ENCODE peak calls at places on chromosomes 2 and 18, in nine cellular contexts. A is cardiac fibroblast, H is fibroblast of pulmonary artery, B is hepatocyte, W is AG10803, O is neural crest cell, N is GM13976, E is endothelial cell, X is cardiac muscle cell. G is an unnamed sample.

GRCh38 chr2:182384860-182385259 is 42.0 kb downstream of the PDE1A start:
- DNase-seq in N (no peak), X (no peak), E (no peak), W (no peak), A (no peak), H (no peak), O (no peak), B (no peak), G (no peak)

GRCh38 chr2:75361486-75361885 is 162.2 kb upstream of the TACR1 start:
- DNase-seq in N (no peak), W (no peak), O (no peak), H (no peak), A (no peak), X (no peak), E (no peak), B (no peak), G (no peak)

GRCh38 chr2:217902281-217903141 is 100.3 kb downstream of the TNS1 start:
- DNase-seq in X (no peak), H (peak), A (peak), O (no peak), E (no peak), W (peak), B (peak), N (no peak), G (peak)

GRCh38 chr2:167753142-167753541 is 494.3 kb downstream of the STK39 start:
- DNase-seq in E (no peak), H (no peak), O (no peak), X (no peak), B (no peak), N (no peak), W (no peak), A (no peak), G (no peak)

GRCh38 chr2:43223412-43224040 is 2.9 kb downstream of the ZFP36L2 start:
- DNase-seq in O (no peak), H (peak), E (no peak), N (no peak), A (peak), W (peak), B (peak), X (no peak), G (peak)

GRCh38 chr2:38415761-38416291 is 38.8 kb upstream of the ATL2 start:
- DNase-seq in O (no peak), W (no peak), E (no peak), A (no peak), B (no peak), X (no peak), N (no peak), H (no peak), G (no peak)

GRCh38 chr18:55953326-55953725 is 365.3 kb upstream of the TCF4 start:
- DNase-seq in A (no peak), W (no peak), X (no peak), O (no peak), N (no peak), E (no peak), B (no peak), H (no peak), G (no peak)

GRCh38 chr2:99608861-99609260 is 119.0 kb upstream of the REV1 start:
- DNase-seq in E (no peak), H (no peak), W (no peak), X (no peak), B (no peak), A (no peak), O (no peak), N (no peak), G (no peak)

GRCh38 chr2:105797298-105797819 is 52.6 kb downstream of the NCK2 start:
- DNase-seq in X (no peak), H (peak), N (no peak), A (peak), W (peak), B (no peak), O (no peak), E (no peak), G (no peak)

GRCh38 chr2:158724803-158725271 is 70.3 kb upstream of the DAPL1 start:
- DNase-seq in W (no peak), E (no peak), N (no peak), X (no peak), B (peak), O (no peak), H (no peak), A (peak), G (peak)

GRCh38 chr2:158723311-158723838 is 71.7 kb upstream of the DAPL1 start:
- DNase-seq in A (no peak), X (no peak), H (no peak), E (no peak), N (no peak), B (no peak), W (no peak), O (no peak), G (no peak)

GRCh38 chr2:158722266-158723105 is 72.6 kb upstream of the DAPL1 start:
- DNase-seq in X (no peak), H (no peak), E (no peak), A (no peak), B (no peak), O (no peak), W (no peak), N (no peak), G (peak)

GRCh38 chr2:158725496-158725895 is 69.6 kb upstream of the DAPL1 start:
- DNase-seq in W (no peak), A (no peak), O (no peak), X (peak), H (no peak), N (no peak), B (peak), E (no peak), G (no peak)

DNA sequence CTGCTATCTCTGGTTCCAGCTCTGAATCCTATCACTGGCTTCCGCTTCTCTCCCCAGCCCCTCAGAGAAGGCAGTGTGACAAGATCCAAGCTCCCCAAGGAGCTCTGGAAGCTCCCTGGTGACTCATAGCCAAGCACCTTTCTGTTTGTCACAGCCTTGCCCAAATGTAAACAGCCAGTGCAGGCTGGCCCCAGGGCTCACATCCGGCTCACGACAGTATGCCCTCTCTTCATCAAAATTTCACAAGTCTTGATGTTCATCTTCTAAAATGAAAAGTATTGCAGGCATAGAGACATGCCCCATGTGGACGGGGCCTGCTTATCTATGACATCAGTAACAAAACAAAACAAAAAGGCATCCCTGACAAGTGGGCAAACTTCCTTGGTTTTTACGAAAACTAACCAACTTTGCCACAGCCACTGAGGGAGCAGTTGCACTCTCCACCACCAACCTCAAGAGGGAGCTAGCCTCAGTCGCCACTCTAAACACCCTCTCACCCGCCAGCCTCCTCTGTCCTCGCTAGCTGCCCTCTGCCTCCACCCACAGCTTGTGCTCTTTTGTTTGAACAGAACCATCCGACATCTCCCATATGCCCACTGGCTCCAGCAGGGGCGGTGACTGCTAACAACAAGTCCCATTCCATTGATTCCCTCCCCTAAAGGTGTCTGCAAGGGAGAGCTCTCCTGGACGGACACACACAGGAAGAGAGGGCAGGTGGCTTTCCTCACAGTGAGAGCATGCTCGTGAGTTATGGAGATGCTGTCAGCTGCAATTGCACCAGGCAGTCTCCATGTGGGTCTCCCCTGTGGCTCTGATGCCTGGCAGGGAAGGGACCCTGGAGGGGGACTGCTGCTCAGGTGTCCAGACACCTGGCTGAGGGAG is 71.0 kb upstream of the DAPL1 start:
- DNase-seq in E (peak), B (peak), H (no peak), O (no peak), A (no peak), X (no peak), N (no peak), W (no peak), G (peak)
- TF ChIP-seq CTCF in E (peak), B (peak), H (peak), O (peak), A (peak), X (peak), N (no peak), W (peak), G (no peak)

GRCh38 chr2:200905618-200906296 is 16.6 kb downstream of the NIF3L1 start:
- DNase-seq in W (peak), E (peak), O (peak), X (peak), N (peak), B (peak), H (peak), A (peak), G (peak)
- TF ChIP-seq CTCF in W (peak), E (peak), O (peak), X (peak), N (peak), B (peak), H (peak), A (peak), G (peak)

DNA sequence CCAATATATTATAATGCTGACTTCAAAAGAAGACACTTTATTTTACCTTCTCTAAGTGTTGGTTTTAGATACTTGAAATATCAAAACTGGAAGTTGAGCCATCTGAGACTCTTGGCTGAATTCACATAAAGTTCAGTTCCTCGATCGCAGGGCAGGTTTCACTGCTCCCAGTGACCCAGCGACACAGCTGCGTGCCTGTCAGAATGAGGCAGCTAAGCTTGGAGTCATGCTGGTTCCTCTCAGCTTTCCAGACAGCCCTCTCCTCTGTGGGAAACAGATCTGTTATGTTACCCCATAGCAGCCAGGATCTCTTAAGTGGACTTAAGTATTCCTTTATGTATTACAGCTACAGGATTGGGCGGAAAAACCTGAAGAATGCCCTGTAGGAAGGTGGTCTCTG is 142.8 kb upstream of the ALPP start:
- DNase-seq in E (no peak), N (peak), A (no peak), W (no peak), B (no peak), X (peak), H (no peak), O (no peak), G (no peak)
- TF ChIP-seq CTCF in E (no peak), N (no peak), A (no peak), W (no peak), B (no peak), X (no peak), H (no peak), O (no peak), G (no peak)

GRCh38 chr2:227326783-227327182 is 1.7 kb downstream of the MFF start:
- DNase-seq in W (no peak), B (no peak), N (no peak), O (no peak), E (no peak), X (no peak), H (no peak), A (peak), G (no peak)

GRCh38 chr2:227325824-227326195 is 759 bp downstream of the MFF start:
- DNase-seq in O (peak), H (peak), X (peak), E (peak), N (peak), A (peak), W (peak), B (peak), G (peak)

GRCh38 chr2:227323818-227324217 is 1.2 kb upstream of the MFF start:
- DNase-seq in B (no peak), N (no peak), O (no peak), E (no peak), X (no peak), A (no peak), W (no peak), H (no peak), G (no peak)

GRCh38 chr2:227324671-227325055 is 388 bp upstream of the MFF start:
- DNase-seq in W (peak), B (no peak), E (no peak), X (no peak), A (no peak), O (peak), H (no peak), N (peak), G (no peak)

DNA sequence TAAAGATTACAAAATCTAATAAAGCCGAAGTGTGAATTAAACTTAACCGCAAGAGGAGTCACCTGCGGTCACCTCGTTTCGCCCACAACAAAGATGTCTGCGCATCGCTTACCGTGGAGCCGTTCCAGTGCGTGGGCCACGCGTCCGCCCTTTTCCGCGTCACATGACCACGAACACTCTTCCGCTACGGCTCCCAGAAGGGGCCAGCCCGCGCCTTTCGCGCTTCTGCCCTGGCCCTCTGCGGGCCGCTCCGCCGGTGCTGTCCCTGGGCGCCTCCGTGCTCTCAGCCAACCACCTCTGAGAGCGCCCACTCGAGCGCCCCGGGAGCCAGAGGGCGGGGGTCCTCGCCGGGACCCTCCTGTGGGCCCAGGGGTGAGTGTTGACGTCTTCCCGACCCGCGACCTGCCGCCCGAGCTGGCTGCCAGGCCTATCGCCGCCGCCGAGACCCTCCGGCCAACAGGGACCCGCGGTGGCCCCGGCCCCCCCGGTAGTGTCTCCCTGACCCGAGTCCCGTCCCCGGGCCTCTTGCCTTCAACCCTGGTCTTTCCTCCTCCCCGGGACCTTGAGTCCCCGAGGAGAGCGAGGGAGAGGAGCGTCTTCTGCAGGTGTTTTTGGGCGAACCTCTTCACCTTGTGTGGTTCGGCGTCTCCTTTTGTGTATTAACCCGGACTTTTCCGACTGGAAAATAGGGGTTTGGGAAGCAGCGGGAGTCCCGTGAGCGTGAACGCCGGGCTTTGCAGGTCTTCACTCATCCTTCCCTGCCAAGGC is at the start of gene MFF:
- DNase-seq in H (peak), O (peak), N (peak), W (peak), X (peak), A (peak), E (peak), B (peak), G (peak)
- TF ChIP-seq CTCF in H (peak), O (no peak), N (peak), W (peak), X (peak), A (peak), E (no peak), B (peak), G (peak)

G was measured in kidney.